ENCODE peak calls at places on chromosome 9, in four cellular contexts. One of them, this sample, is unnamed.

GRCh38 chr9:101727621-101728524 is 10.6 kb downstream of the GRIN3A start:
- DNase-seq in activated naive CD4-positive, alpha-beta T cell: no peak
- DNase-seq in HTR-8/SVneo: peak; percentile 5
- DNase-seq in NCI-H510A: no peak
- DNase-seq in this sample: no peak

GRCh38 chr9:126157409-126157808 is 169.2 kb upstream of the MVB12B start:
- DNase-seq in HTR-8/SVneo: no peak
- DNase-seq in activated naive CD4-positive, alpha-beta T cell: no peak
- DNase-seq in NCI-H510A: no peak
- DNase-seq in this sample: no peak

GRCh38 chr9:77161966-77162365 is 15.4 kb upstream of the VPS13A start:
- DNase-seq in HTR-8/SVneo: no peak
- DNase-seq in NCI-H510A: no peak
- DNase-seq in activated naive CD4-positive, alpha-beta T cell: no peak
- DNase-seq in this sample: no peak

GRCh38 chr9:94937214-94937903 is 210.9 kb downstream of the AOPEP start:
- DNase-seq in HTR-8/SVneo: peak; percentile 73
- DNase-seq in activated naive CD4-positive, alpha-beta T cell: no peak
- DNase-seq in NCI-H510A: no peak
- DNase-seq in this sample: peak; percentile 80

GRCh38 chr9:37062331-37062730 is 28.3 kb upstream of the PAX5 start:
- DNase-seq in activated naive CD4-positive, alpha-beta T cell: no peak
- DNase-seq in HTR-8/SVneo: no peak
- DNase-seq in NCI-H510A: no peak
- DNase-seq in this sample: no peak

GRCh38 chr9:82363666-82364065 is 375.1 kb downstream of the SPATA31D1 start:
- DNase-seq in HTR-8/SVneo: no peak
- DNase-seq in NCI-H510A: no peak
- DNase-seq in activated naive CD4-positive, alpha-beta T cell: no peak
- DNase-seq in this sample: no peak

GRCh38 chr9:100473271-100474081 is 527 bp downstream of the TMEFF1 start:
- DNase-seq in activated naive CD4-positive, alpha-beta T cell: no peak
- DNase-seq in HTR-8/SVneo: peak; percentile 13
- DNase-seq in NCI-H510A: peak; percentile 16
- DNase-seq in this sample: no peak

GRCh38 chr9:127796899-127797370 is 5.7 kb upstream of the FPGS start:
- DNase-seq in HTR-8/SVneo: no peak
- DNase-seq in NCI-H510A: no peak
- DNase-seq in activated naive CD4-positive, alpha-beta T cell: no peak
- DNase-seq in this sample: peak; percentile 43

GRCh38 chr9:133048595-133048994 is 13.2 kb upstream of the CEL start:
- DNase-seq in activated naive CD4-positive, alpha-beta T cell: no peak
- DNase-seq in HTR-8/SVneo: peak; percentile 34
- DNase-seq in NCI-H510A: no peak
- DNase-seq in this sample: peak; percentile 53

GRCh38 chr9:89433826-89434225 is 64.1 kb downstream of the SEMA4D start:
- DNase-seq in HTR-8/SVneo: no peak
- DNase-seq in NCI-H510A: no peak
- DNase-seq in activated naive CD4-positive, alpha-beta T cell: no peak
- DNase-seq in this sample: no peak

This sample was measured in dermis microvascular lymphatic vessel endothelial cell.